ENCODE peak calls at places on chromosomes 4 and X, in ten cellular contexts. F is BE2C; S is bronchial epithelial cell; Z is gastrocnemius medialis; A is heart left ventricle; K is cardiac muscle cell; T is right lobe of liver; H is HCT116; X is CD8-positive, alpha-beta T cell; M is DND-41. I is an unnamed sample. For H3K27me3, the result is how much of the 10 kb centered on the place peaks cover.

GRCh38 chrX:118627084-118627758 is 100.2 kb upstream of the IL13RA1 start:
- DNase-seq in F (no peak), S (peak), Z (no peak), A (no peak), K (no peak), T (no peak), H (no peak), X (no peak), M (no peak), I (no peak)

GRCh38 chrX:118325453-118325852 is 20.5 kb upstream of the WDR44 start:
- DNase-seq in F (no peak), S (peak), Z (no peak), A (no peak), K (no peak), T (no peak), H (no peak), X (no peak), M (no peak), I (no peak)

GRCh38 chr4:86380176-86380724 is 20.4 kb upstream of the MAPK10 start:
- DNase-seq in F (no peak), S (no peak), Z (no peak), A (no peak), K (no peak), T (no peak), H (no peak), X (no peak), M (no peak), I (no peak)

GRCh38 chrX:24774650-24775049 is 80.9 kb downstream of the POLA1 start:
- DNase-seq in F (no peak), S (peak), Z (no peak), A (no peak), K (no peak), T (no peak), H (no peak), X (no peak), M (no peak), I (no peak)

GRCh38 chrX:153908219-153908875 is 3.9 kb downstream of the AVPR2 start:
- DNase-seq in F (no peak), S (no peak), Z (no peak), A (no peak), K (no peak), T (no peak), H (no peak), X (no peak), M (no peak), I (no peak)

GRCh38 chr4:10051536-10052135 is 30.3 kb upstream of the SLC2A9 start:
- DNase-seq in F (no peak), S (no peak), Z (no peak), A (no peak), K (no peak), T (no peak), H (no peak), X (no peak), M (no peak), I (no peak)

GRCh38 chr4:182716207-182716606 is 201.0 kb downstream of the DCTD start:
- DNase-seq in F (no peak), S (no peak), Z (no peak), A (no peak), K (no peak), T (no peak), H (no peak), X (no peak), M (no peak), I (no peak)

GRCh38 chr4:10098770-10099139 is 17.8 kb downstream of the WDR1 start:
- DNase-seq in F (no peak), S (peak), Z (peak), A (no peak), K (no peak), T (no peak), H (peak), X (no peak), M (no peak), I (no peak)

GRCh38 chrX:103817502-103817901 is 14.6 kb downstream of the RAB9B start:
- DNase-seq in F (peak), S (peak), Z (no peak), A (no peak), K (peak), T (no peak), H (peak), X (no peak), M (peak), I (no peak)

GRCh38 chrX:79592259-79592658 is 225.1 kb upstream of the ITM2A start:
- DNase-seq in F (no peak), S (no peak), Z (no peak), A (no peak), K (peak), T (no peak), H (no peak), X (no peak), M (no peak), I (no peak)
- TF ChIP-seq CTCF in F (peak), S (no peak), Z (no peak), A (no peak), K (no peak), T (peak), H (no peak), X (no peak), M (peak), I (no peak)

DNA sequence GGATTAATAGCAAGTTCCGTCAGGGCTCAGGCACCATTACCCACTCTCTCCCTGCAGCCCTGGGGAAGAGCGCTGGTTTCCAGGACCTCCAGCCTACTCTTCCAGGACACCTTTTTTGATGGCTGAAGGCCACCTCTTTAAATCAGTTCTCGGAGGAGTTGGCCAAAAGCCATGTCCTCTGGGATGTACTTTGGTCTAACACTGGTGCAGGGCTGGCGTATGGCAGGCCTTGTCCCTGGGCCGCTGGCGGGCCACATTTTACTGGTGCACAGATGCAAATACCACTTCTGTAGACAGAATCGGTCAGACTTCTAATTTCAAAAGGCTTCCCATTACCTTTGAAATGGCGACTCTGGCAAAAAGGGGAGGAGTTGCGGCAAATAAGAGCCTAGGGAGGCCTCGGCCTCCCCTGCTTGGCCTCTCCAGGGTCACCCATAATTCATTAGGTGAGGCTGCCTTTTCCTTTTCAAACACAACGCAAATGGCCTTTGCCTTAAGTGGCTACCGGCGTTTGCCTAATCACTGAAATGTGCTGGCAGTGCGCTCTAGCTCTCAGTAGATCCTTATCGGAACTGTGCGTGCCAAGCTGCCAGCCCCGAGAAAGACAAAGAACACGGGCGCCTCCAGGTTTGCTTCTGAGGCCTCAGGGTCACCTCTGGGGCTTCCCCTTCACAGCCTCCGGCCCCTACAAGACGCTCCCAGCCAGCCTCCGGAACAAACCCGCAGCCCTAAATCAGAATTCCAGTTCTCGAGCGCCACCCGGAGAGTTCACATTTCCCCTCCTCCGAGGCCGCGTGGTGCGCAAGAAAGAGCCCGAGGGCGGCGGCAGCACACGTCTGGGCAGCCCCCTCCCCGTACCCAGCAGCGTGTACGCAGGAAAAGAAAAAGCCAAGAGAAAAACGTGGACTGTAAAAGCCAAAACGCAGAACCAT is 76.2 kb upstream of the BCOR start:
- DNase-seq in F (peak), S (no peak), Z (no peak), A (peak), K (peak), T (peak), H (peak), X (no peak), M (peak), I (peak)
- H3K4me3 ChIP-seq in F (peak), S (peak), Z (no peak), A (peak), K (no peak), T (peak), H (peak), X (peak), M (peak), I (no peak)

GRCh38 chr4:3786196-3786869 is 20.1 kb downstream of the ADRA2C start:
- DNase-seq in F (peak), S (no peak), Z (no peak), A (no peak), K (no peak), T (peak), H (no peak), X (no peak), M (no peak), I (no peak)

GRCh38 chr4:3781997-3782930 is 16.1 kb downstream of the ADRA2C start:
- DNase-seq in F (no peak), S (no peak), Z (no peak), A (no peak), K (no peak), T (no peak), H (no peak), X (no peak), M (no peak), I (no peak)

GRCh38 chr4:3783691-3784306 is 17.6 kb downstream of the ADRA2C start:
- DNase-seq in F (peak), S (no peak), Z (no peak), A (no peak), K (peak), T (no peak), H (no peak), X (no peak), M (no peak), I (no peak)

GRCh38 chr4:3785292-3785565 is 19.0 kb downstream of the ADRA2C start:
- DNase-seq in F (no peak), S (no peak), Z (no peak), A (no peak), K (no peak), T (no peak), H (no peak), X (no peak), M (no peak), I (no peak)

GRCh38 chr4:3784469-3785291 is 18.5 kb downstream of the ADRA2C start:
- DNase-seq in F (no peak), S (peak), Z (no peak), A (no peak), K (no peak), T (no peak), H (no peak), X (no peak), M (no peak), I (no peak)
- H3K27me3 ChIP-seq in F (under half), S (under half), Z (under half), A (under half), K (under half), T (under half), H (under half), X (under half), M (under half), I (under half)

DNA sequence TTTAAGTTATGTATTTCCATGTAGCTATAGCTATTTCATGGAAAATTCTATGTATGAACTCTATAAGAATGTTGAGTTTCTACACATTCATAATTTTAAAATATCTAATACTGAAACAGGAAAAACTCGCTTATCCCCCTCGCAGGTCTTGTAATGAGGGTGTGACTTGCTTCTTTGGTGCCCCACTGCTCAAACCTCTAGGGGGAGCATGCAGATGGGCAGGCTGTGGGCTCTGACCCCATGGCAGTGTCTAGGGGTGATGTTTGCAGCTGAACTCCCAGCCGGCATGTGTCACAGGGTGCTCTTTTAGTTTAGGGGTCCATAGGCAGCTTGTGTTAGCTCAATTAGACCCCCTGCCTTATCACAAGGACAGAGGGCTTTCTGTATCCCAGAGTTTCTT is 1825.7 kb upstream of the ADGRL3 start:
- DNase-seq in F (no peak), S (no peak), Z (no peak), A (no peak), K (no peak), T (no peak), H (no peak), X (no peak), M (no peak), I (no peak)
- TF ChIP-seq CTCF in F (no peak), S (no peak), Z (no peak), A (no peak), K (no peak), T (no peak), H (no peak), X (no peak), M (no peak), I (no peak)

DNA sequence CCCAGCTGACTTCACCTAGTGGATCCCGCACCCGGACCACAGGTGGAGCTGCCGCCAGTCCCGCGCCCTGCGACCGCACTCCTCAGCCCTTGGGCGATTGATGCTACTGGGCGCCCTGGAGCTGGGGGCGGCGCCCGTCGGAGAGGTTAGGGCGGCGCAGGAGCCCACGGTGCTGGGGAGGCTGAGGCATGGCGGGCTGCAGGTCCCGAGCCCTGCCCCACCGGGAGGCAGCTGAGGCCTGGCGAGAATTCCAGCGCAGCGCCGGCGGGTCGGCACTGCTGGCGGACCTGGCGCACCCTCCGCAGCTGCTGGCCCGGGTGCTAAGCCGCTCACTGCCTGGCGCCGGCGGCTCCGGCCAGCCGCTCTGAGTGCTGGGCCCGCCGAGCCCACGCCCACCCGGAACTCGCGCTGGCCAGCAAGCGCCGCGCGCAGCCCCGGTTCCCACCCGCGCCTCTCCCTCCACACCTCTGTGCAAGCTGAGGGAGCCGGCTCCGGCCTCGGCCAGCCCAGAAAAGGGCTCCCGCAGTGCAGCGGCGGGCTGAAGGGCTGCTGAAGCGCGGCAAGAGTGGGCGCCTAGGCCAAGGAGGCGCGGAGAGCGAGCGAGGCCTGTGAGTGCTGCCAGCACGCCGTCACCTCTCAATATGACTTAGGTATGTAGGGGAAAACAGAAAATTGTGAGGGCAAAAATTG is 1256.6 kb downstream of the STIM2 start:
- DNase-seq in F (no peak), S (no peak), Z (no peak), A (no peak), K (no peak), T (no peak), H (no peak), X (no peak), M (no peak), I (no peak)
- H3K4me3 ChIP-seq in F (no peak), S (no peak), Z (no peak), A (no peak), K (no peak), T (no peak), H (no peak), X (no peak), M (no peak), I (no peak)